ENCODE peak calls at places on chromosomes 7 and 10, in seven cellular contexts. N is colonic mucosa; X is HT1080; Z is pancreas; C is stimulated activated CD4-positive, alpha-beta T cell treated with anti-CD3 and anti-CD28 coated beads, TNF-alpha, amount 100 ng/mL, for 4 hours; W is SW480; M is effector CD4-positive, alpha-beta T cell. R is an unnamed sample.
A peak's percentile ranks its signal among the peaks of the same experiment; 100 is the strongest.

GRCh38 chr7:145692237-145692950 is 424.2 kb upstream of the CNTNAP2 start:
- DNase-seq in N (peak; percentile 27), X (peak; percentile 61), Z (no peak), C (no peak), W (no peak), M (no peak), R (no peak)

GRCh38 chr7:144827581-144828139 is 8.2 kb downstream of the TPK1 start:
- DNase-seq in N (no peak), X (no peak), Z (no peak), C (no peak), W (no peak), M (no peak), R (no peak)

GRCh38 chr10:112851582-112851981 is 98.5 kb upstream of the TCF7L2 start:
- DNase-seq in N (peak; percentile 53), X (no peak), Z (no peak), C (no peak), W (no peak), M (no peak), R (no peak)

GRCh38 chr10:130985158-130985753 is 326.3 kb downstream of the TCERG1L start:
- DNase-seq in N (no peak), X (no peak), Z (no peak), C (no peak), W (no peak), M (no peak), R (no peak)

GRCh38 chr10:88926484-88927249 is 25.9 kb downstream of the ACTA2 start:
- DNase-seq in N (no peak), X (no peak), Z (no peak), C (no peak), W (no peak), M (no peak), R (no peak)

GRCh38 chr10:4431114-4431862 is 394.7 kb upstream of the AKR1E2 start:
- DNase-seq in N (no peak), X (peak; percentile 1), Z (no peak), C (no peak), W (peak; percentile 89), M (no peak), R (no peak)

GRCh38 chr7:48154792-48155413 is 16.4 kb upstream of the ABCA13 start:
- DNase-seq in N (peak; percentile 81), X (peak; percentile 25), Z (no peak), C (no peak), W (peak; percentile 69), M (peak; percentile 3), R (no peak)

GRCh38 chr7:1257221-1257620 is 24.5 kb downstream of the UNCX start:
- DNase-seq in N (no peak), X (no peak), Z (no peak), C (no peak), W (no peak), M (no peak), R (no peak)

GRCh38 chr10:126536148-126536547 is 134.3 kb downstream of the C10orf90 start:
- DNase-seq in N (no peak), X (no peak), Z (no peak), C (no peak), W (no peak), M (no peak), R (no peak)

GRCh38 chr10:122362621-122363020 is 11.9 kb upstream of the PLEKHA1 start:
- DNase-seq in N (no peak), X (peak; percentile 62), Z (no peak), C (no peak), W (no peak), M (no peak), R (no peak)

R was measured in sciatic nerve.